ENCODE peak calls at places on chromosomes 12 and 14, in ten cellular contexts. W is GM12865, T is colonic mucosa, Y is right lobe of liver, J is left ventricle myocardium inferior, A is fibroblast of pulmonary artery, Z is adrenal gland, G is A549, X is uterus, E is skeletal muscle cell. S is an unnamed sample.

GRCh38 chr14:31025335-31026075 is at the start of gene AP4S1:
- DNase-seq in Y (peak), W (peak), Z (peak), A (peak), X (peak), G (peak), E (no peak), T (peak), J (peak), S (no peak)

GRCh38 chr12:105467710-105468366 is 137.3 kb downstream of the C12orf75 start:
- DNase-seq in G (no peak), Y (no peak), X (no peak), T (no peak), E (no peak), J (no peak), A (peak), Z (no peak), W (no peak), S (no peak)

GRCh38 chr12:34597548-34598351 is 575.5 kb downstream of the ALG10 start:
- DNase-seq in W (no peak), Z (no peak), A (no peak), J (no peak), T (no peak), G (no peak), X (no peak), Y (peak), E (no peak), S (no peak)

GRCh38 chr12:109264095-109264942 is 44.8 kb downstream of the FOXN4 start:
- DNase-seq in Z (peak), A (peak), E (no peak), Y (no peak), X (peak), W (peak), G (peak), J (peak), T (peak), S (no peak)

GRCh38 chr12:90672081-90672480 is 282.9 kb downstream of the CCER1 start:
- DNase-seq in X (no peak), E (no peak), G (no peak), Z (no peak), T (no peak), J (no peak), W (no peak), Y (no peak), A (peak), S (no peak)

GRCh38 chr14:104600141-104600643 is 4.4 kb downstream of the TMEM179 start:
- DNase-seq in W (no peak), J (no peak), A (no peak), Y (peak), G (peak), Z (no peak), X (no peak), T (no peak), E (no peak), S (no peak)

GRCh38 chr12:115232455-115233156 is 548.6 kb upstream of the TBX3 start:
- DNase-seq in Y (no peak), J (no peak), Z (no peak), W (no peak), T (no peak), G (no peak), A (peak), E (peak), X (no peak), S (no peak)

GRCh38 chr14:60250318-60251035 is 1.5 kb downstream of the PPM1A start:
- DNase-seq in A (peak), W (no peak), Z (no peak), T (peak), J (no peak), E (no peak), Y (no peak), X (no peak), G (peak), S (no peak)

GRCh38 chr14:30355431-30355913 is 203.5 kb upstream of the G2E3 start:
- DNase-seq in X (no peak), T (no peak), G (no peak), J (no peak), Y (no peak), Z (no peak), E (no peak), A (peak), W (peak), S (no peak)

GRCh38 chr12:77999074-77999715 is 168.5 kb downstream of the NAV3 start:
- DNase-seq in T (no peak), A (no peak), W (peak), J (no peak), Y (no peak), Z (no peak), E (no peak), X (no peak), G (no peak), S (no peak)

GRCh38 chr12:131720921-131721320 is 10.0 kb downstream of the SFSWAP start:
- DNase-seq in Z (no peak), X (no peak), G (peak), E (peak), T (no peak), Y (no peak), J (no peak), A (no peak), W (no peak), S (no peak)

GRCh38 chr12:115375188-115375991 is 691.4 kb upstream of the TBX3 start:
- DNase-seq in Y (no peak), E (peak), Z (no peak), X (no peak), J (no peak), A (peak), W (peak), T (no peak), G (peak), S (peak)

GRCh38 chr12:124099661-124100060 is 126.6 kb downstream of the ZNF664 start:
- DNase-seq in X (no peak), J (no peak), Z (no peak), G (no peak), W (no peak), T (no peak), A (no peak), E (no peak), Y (no peak), S (no peak)

GRCh38 chr12:88299567-88300101 is 157.5 kb downstream of the TMTC3 start:
- DNase-seq in A (peak), Z (no peak), G (peak), T (no peak), Y (no peak), E (peak), X (no peak), W (peak), J (no peak), S (peak)

GRCh38 chr14:72513994-72514659 is 379.8 kb downstream of the DPF3 start:
- DNase-seq in E (peak), A (peak), T (no peak), Y (no peak), X (no peak), Z (no peak), J (no peak), W (peak), G (peak), S (no peak)

GRCh38 chr12:95303476-95303875 is 85.9 kb downstream of the VEZT start:
- DNase-seq in T (no peak), J (no peak), Y (no peak), W (no peak), E (no peak), G (no peak), A (no peak), Z (no peak), X (no peak), S (no peak)

GRCh38 chr12:30796508-30796780 is 41.7 kb upstream of the CAPRIN2 start:
- DNase-seq in J (no peak), A (peak), Y (no peak), E (peak), T (no peak), W (no peak), Z (peak), G (peak), X (no peak), S (no peak)

GRCh38 chr14:60327447-60328331 is 78.7 kb downstream of the PPM1A start:
- DNase-seq in W (peak), J (peak), A (peak), X (peak), E (no peak), T (peak), Y (no peak), G (peak), Z (no peak), S (no peak)

GRCh38 chr14:104957146-104958113 is 20.7 kb downstream of the AHNAK2 start:
- DNase-seq in Y (peak), Z (no peak), J (peak), X (no peak), G (no peak), W (no peak), T (no peak), E (no peak), A (no peak), S (no peak)

GRCh38 chr12:104623920-104624319 is 167.2 kb downstream of the CHST11 start:
- DNase-seq in E (no peak), A (no peak), T (no peak), Y (no peak), G (no peak), Z (no peak), X (no peak), W (no peak), J (no peak), S (no peak)

DNA sequence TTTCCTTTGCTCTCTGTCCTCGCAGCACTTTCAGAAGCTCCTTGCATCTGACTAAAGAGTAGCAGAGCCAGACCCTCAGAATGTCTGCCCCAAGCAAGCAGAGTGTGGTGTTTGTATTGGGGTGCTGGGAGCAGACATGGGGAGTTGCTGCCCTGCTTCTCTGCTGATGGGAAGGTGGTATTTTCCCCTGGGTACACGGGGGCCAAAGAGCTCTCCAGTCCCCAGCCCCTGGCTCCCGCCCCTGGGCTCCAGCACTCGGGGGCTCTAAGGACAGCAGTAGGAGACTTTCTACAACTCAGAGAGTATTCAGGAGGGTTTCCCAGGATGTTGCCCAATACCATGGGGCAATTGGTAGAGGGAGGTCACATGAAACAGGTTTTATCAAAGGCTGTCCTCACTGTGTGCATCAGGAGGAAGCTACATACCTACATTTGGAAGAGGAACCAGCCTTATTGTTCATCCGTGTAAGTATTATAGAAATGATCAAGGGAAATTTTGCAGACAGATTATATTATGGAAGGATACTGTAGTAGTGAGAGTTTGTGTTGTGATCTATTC is 50.3 kb downstream of the DAD1 start:
- DNase-seq in A (no peak), E (no peak), X (no peak), G (no peak), Z (no peak), J (no peak), T (no peak), W (no peak), Y (no peak), S (no peak)
- H3K4me3 ChIP-seq in A (no peak), E (no peak), X (no peak), G (no peak), Z (no peak), J (no peak), T (no peak), W (no peak), Y (no peak), S (no peak)

GRCh38 chr12:65606008-65606766 is 218.1 kb upstream of the HMGA2 start:
- DNase-seq in G (no peak), E (no peak), Y (no peak), A (no peak), W (no peak), T (no peak), Z (no peak), X (no peak), J (no peak), S (no peak)

GRCh38 chr12:65603428-65604351 is 220.6 kb upstream of the HMGA2 start:
- DNase-seq in E (peak), Y (no peak), G (peak), J (peak), T (peak), X (peak), Z (no peak), A (peak), W (no peak), S (peak)

GRCh38 chr12:65602191-65602578 is 222.1 kb upstream of the HMGA2 start:
- DNase-seq in J (no peak), G (no peak), W (no peak), Z (no peak), X (no peak), Y (no peak), T (no peak), E (no peak), A (peak), S (no peak)

GRCh38 chr12:65605019-65605418 is 219.3 kb upstream of the HMGA2 start:
- DNase-seq in J (no peak), Y (no peak), G (no peak), Z (no peak), X (no peak), W (no peak), A (peak), T (no peak), E (no peak), S (no peak)

DNA sequence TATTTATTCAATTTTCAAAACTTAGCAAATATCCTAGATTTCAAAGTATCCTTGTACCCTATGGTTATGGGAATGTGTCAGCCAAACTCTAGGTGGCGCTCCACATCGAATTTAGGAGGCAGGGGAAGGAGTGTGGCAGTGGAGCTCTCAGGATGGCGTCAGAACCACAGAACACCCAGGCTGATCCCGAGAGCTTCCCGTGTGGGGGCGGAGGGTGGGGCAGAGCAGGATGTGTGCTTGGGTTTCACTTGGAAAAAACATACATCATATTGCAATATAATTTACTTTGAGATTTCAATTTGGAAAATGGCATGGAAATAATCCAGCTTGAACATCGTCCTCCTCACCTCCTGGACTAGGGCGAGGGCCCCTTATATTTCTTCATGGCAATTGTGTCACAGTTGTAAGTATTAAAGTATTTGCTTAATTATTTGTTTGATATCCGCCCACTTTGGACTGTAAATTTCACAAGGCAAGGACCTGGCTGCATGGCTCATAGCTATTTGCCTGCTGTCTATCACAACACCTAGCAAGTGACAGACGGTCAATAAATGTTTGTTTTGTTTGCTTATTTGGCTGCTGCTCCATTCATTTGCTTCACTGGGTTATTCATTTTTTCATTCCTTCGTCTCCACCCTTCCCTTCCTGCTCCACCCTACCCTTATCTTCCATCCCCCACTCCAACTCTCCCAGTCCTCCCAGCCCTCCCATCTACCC is 221.5 kb upstream of the HMGA2 start:
- DNase-seq in G (peak), J (peak), X (peak), W (peak), Z (peak), E (peak), Y (peak), T (peak), A (peak), S (no peak)
- H3K4me3 ChIP-seq in G (peak), J (peak), X (no peak), W (no peak), Z (no peak), E (peak), Y (no peak), T (no peak), A (peak), S (peak)

GRCh38 chr12:51028126-51028810 is 2.1 kb upstream of the SLC11A2 start:
- DNase-seq in E (no peak), G (peak), Y (no peak), A (peak), X (no peak), T (peak), W (peak), J (no peak), Z (no peak), S (no peak)
- H3K4me3 ChIP-seq in E (no peak), G (peak), Y (no peak), A (no peak), X (no peak), T (no peak), W (no peak), J (no peak), Z (no peak), S (no peak)

GRCh38 chr14:28758253-28758915 is 8.2 kb upstream of the FOXG1 start:
- DNase-seq in Z (no peak), W (no peak), Y (no peak), T (no peak), J (no peak), X (no peak), E (no peak), G (no peak), A (no peak), S (no peak)

GRCh38 chr14:28761438-28762289 is 4.9 kb upstream of the FOXG1 start:
- DNase-seq in J (no peak), X (no peak), A (no peak), E (no peak), Y (no peak), Z (no peak), G (no peak), T (no peak), W (no peak), S (no peak)

GRCh38 chr14:28760431-28760996 is 6.1 kb upstream of the FOXG1 start:
- DNase-seq in T (no peak), Z (no peak), X (no peak), Y (no peak), W (no peak), A (no peak), J (no peak), G (no peak), E (no peak), S (no peak)

GRCh38 chr14:28759056-28759657 is 7.4 kb upstream of the FOXG1 start:
- DNase-seq in G (no peak), Z (no peak), J (no peak), E (no peak), X (no peak), Y (no peak), T (no peak), W (no peak), A (no peak), S (no peak)

DNA sequence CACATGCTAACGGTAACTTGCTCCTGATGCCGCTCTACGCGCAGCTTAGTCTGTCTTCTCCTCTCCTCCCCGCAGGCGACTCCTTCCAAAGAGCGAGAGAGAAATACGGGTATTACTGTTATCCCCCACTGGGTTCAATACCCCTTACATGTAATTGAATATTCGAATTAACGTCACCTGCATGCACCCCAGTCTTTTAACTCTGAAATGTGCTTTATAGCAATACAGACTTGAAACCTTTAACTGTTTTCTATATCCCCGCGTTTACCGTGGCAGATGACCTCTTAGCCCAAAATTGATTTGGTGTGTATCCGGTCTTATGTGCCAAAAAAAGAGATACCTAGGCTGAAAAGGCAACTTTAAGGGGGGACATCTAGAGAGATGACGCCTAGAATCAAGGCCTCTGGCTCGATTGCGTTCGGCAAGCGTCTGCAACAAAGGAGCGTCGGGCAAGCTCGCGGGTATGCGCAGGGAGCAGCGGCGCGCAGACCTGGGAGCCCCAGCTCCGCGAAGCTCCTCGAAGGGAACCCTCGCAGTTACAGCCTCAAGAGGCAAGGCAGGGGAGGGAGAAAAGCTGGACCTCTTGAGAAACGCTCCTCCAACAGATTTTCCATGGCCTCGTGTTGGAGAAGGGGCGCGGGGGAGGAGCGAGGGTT is 6.8 kb upstream of the FOXG1 start:
- DNase-seq in X (no peak), A (no peak), Y (no peak), T (no peak), J (no peak), W (no peak), G (no peak), Z (no peak), E (no peak), S (no peak)
- H3K4me3 ChIP-seq in X (no peak), A (no peak), Y (no peak), T (no peak), J (no peak), W (no peak), G (no peak), Z (no peak), E (peak), S (no peak)